ENCODE peak calls at places on chromosomes 6 and 20, in ten cellular contexts. M is esophagus muscularis mucosa; E is small intestine; N is CD4-positive, CD25-positive, alpha-beta regulatory T cell; Q is HT-29; V is fibroblast of the aortic adventitia; I is stimulated activated CD8-positive, alpha-beta memory T cell treated with anti-CD3 and anti-CD28 coated beads, Interleukin-7, amount 100 ng/mL, for 4 hours; D is psoas muscle; S is fibroblast of villous mesenchyme; T is mucosa of gallbladder. X is an unnamed sample.

GRCh38 chr20:40942015-40942414 is 86.6 kb upstream of the TOP1 start:
- DNase-seq in M (no peak), E (no peak), N (no peak), Q (no peak), V (no peak), I (no peak), D (no peak), S (no peak), T (no peak), X (no peak)

GRCh38 chr20:37529968-37530600 is 2.4 kb upstream of the BLCAP start:
- DNase-seq in M (no peak), E (no peak), N (no peak), Q (no peak), V (no peak), I (no peak), D (no peak), S (no peak), T (no peak), X (no peak)

GRCh38 chr20:5353624-5354496 is 37.1 kb upstream of the PROKR2 start:
- DNase-seq in M (no peak), E (no peak), N (no peak), Q (no peak), V (peak), I (no peak), D (no peak), S (peak), T (no peak), X (no peak)

GRCh38 chr6:134870677-134871498 is 79.0 kb downstream of the ALDH8A1 start:
- DNase-seq in M (no peak), E (peak), N (no peak), Q (no peak), V (peak), I (no peak), D (no peak), S (peak), T (no peak), X (no peak)

GRCh38 chr6:11039040-11039439 is 5.1 kb downstream of the ELOVL2 start:
- DNase-seq in M (no peak), E (no peak), N (no peak), Q (no peak), V (no peak), I (no peak), D (no peak), S (no peak), T (no peak), X (no peak)

GRCh38 chr6:50849016-50849748 is 30.5 kb downstream of the TFAP2B start:
- DNase-seq in M (no peak), E (no peak), N (no peak), Q (no peak), V (no peak), I (no peak), D (no peak), S (no peak), T (no peak), X (no peak)

GRCh38 chr6:89054200-89054599 is 26.4 kb upstream of the PNRC1 start:
- DNase-seq in M (no peak), E (no peak), N (no peak), Q (no peak), V (no peak), I (no peak), D (no peak), S (no peak), T (no peak), X (no peak)

GRCh38 chr6:78746457-78746856 is 120.9 kb upstream of the IRAK1BP1 start:
- DNase-seq in M (no peak), E (no peak), N (no peak), Q (no peak), V (peak), I (no peak), D (no peak), S (peak), T (no peak), X (no peak)

GRCh38 chr6:137025786-137026730 is 18.7 kb downstream of the IL20RA start:
- DNase-seq in M (peak), E (peak), N (no peak), Q (peak), V (no peak), I (no peak), D (no peak), S (no peak), T (no peak), X (no peak)

GRCh38 chr6:22647671-22648070 is 78.3 kb downstream of the HDGFL1 start:
- DNase-seq in M (no peak), E (no peak), N (no peak), Q (no peak), V (no peak), I (no peak), D (no peak), S (no peak), T (no peak), X (no peak)

GRCh38 chr6:39266375-39266774 is 37.1 kb upstream of the KCNK5 start:
- DNase-seq in M (no peak), E (peak), N (no peak), Q (peak), V (no peak), I (no peak), D (no peak), S (no peak), T (no peak), X (no peak)

GRCh38 chr6:3312604-3313167 is 53.9 kb downstream of the PSMG4 start:
- DNase-seq in M (no peak), E (no peak), N (no peak), Q (no peak), V (no peak), I (no peak), D (no peak), S (no peak), T (no peak), X (no peak)

GRCh38 chr20:63746766-63747315 is 7.3 kb downstream of the SLC2A4RG start:
- DNase-seq in M (no peak), E (no peak), N (no peak), Q (no peak), V (no peak), I (no peak), D (peak), S (no peak), T (no peak), X (no peak)

GRCh38 chr6:160464744-160465143 is 116.6 kb downstream of the SLC22A3 start:
- DNase-seq in M (peak), E (no peak), N (no peak), Q (no peak), V (no peak), I (no peak), D (no peak), S (no peak), T (no peak), X (no peak)

GRCh38 chr20:23327617-23328333 is 22.8 kb upstream of the NXT1 start:
- DNase-seq in M (no peak), E (no peak), N (no peak), Q (no peak), V (no peak), I (no peak), D (no peak), S (no peak), T (no peak), X (no peak)

GRCh38 chr6:3913077-3913957 is 64.1 kb downstream of the FAM50B start:
- DNase-seq in M (no peak), E (peak), N (no peak), Q (peak), V (peak), I (no peak), D (no peak), S (peak), T (peak), X (no peak)

GRCh38 chr6:98416027-98416426 is 418.3 kb upstream of the POU3F2 start:
- DNase-seq in M (no peak), E (no peak), N (no peak), Q (no peak), V (no peak), I (no peak), D (no peak), S (no peak), T (no peak), X (no peak)

X was measured in effector CD8-positive, alpha-beta T cell.